ENCODE peak calls at places on chromosomes 16 and 17, in six cellular contexts. One of them, this sample, is unnamed.

GRCh38 chr16:27698266-27698665 is 148.3 kb downstream of the KATNIP start:
- DNase-seq in SW480: no peak
- DNase-seq in fibroblast of mammary gland: no peak
- DNase-seq in left cardiac atrium: no peak
- DNase-seq in stimulated activated CD8-positive, alpha-beta memory T cell treated with anti-CD3 and anti-CD28 coated beads, Interleukin-2, amount 100 ng/mL, for 1 hour: no peak
- DNase-seq in lower leg skin: peak
- DNase-seq in this sample: no peak

GRCh38 chr16:48534601-48535340 is 75.2 kb downstream of the N4BP1 start:
- DNase-seq in SW480: no peak
- DNase-seq in fibroblast of mammary gland: no peak
- DNase-seq in left cardiac atrium: no peak
- DNase-seq in stimulated activated CD8-positive, alpha-beta memory T cell treated with anti-CD3 and anti-CD28 coated beads, Interleukin-2, amount 100 ng/mL, for 1 hour: no peak
- DNase-seq in lower leg skin: no peak
- DNase-seq in this sample: no peak

GRCh38 chr17:35087731-35088646 is 24.5 kb upstream of the RFFL start:
- DNase-seq in SW480: peak
- DNase-seq in fibroblast of mammary gland: peak
- DNase-seq in left cardiac atrium: peak
- DNase-seq in stimulated activated CD8-positive, alpha-beta memory T cell treated with anti-CD3 and anti-CD28 coated beads, Interleukin-2, amount 100 ng/mL, for 1 hour: no peak
- DNase-seq in lower leg skin: no peak
- DNase-seq in this sample: no peak

GRCh38 chr16:83809092-83809491 is 1.3 kb downstream of the HSBP1 start:
- DNase-seq in SW480: no peak
- DNase-seq in fibroblast of mammary gland: no peak
- DNase-seq in left cardiac atrium: no peak
- DNase-seq in stimulated activated CD8-positive, alpha-beta memory T cell treated with anti-CD3 and anti-CD28 coated beads, Interleukin-2, amount 100 ng/mL, for 1 hour: no peak
- DNase-seq in lower leg skin: no peak
- DNase-seq in this sample: no peak

GRCh38 chr16:81526935-81527334 is 82.3 kb downstream of the CMIP start:
- DNase-seq in SW480: no peak
- DNase-seq in fibroblast of mammary gland: peak
- DNase-seq in left cardiac atrium: peak
- DNase-seq in stimulated activated CD8-positive, alpha-beta memory T cell treated with anti-CD3 and anti-CD28 coated beads, Interleukin-2, amount 100 ng/mL, for 1 hour: no peak
- DNase-seq in lower leg skin: no peak
- DNase-seq in this sample: no peak

GRCh38 chr16:80250376-80250775 is 290.4 kb upstream of the DYNLRB2 start:
- DNase-seq in SW480: no peak
- DNase-seq in fibroblast of mammary gland: no peak
- DNase-seq in left cardiac atrium: no peak
- DNase-seq in stimulated activated CD8-positive, alpha-beta memory T cell treated with anti-CD3 and anti-CD28 coated beads, Interleukin-2, amount 100 ng/mL, for 1 hour: no peak
- DNase-seq in lower leg skin: no peak
- DNase-seq in this sample: no peak

GRCh38 chr17:20189322-20189721 is 180.2 kb downstream of the SPECC1 start:
- DNase-seq in SW480: peak
- DNase-seq in fibroblast of mammary gland: peak
- DNase-seq in left cardiac atrium: no peak
- DNase-seq in stimulated activated CD8-positive, alpha-beta memory T cell treated with anti-CD3 and anti-CD28 coated beads, Interleukin-2, amount 100 ng/mL, for 1 hour: no peak
- DNase-seq in lower leg skin: no peak
- DNase-seq in this sample: no peak

GRCh38 chr17:63517825-63518534 is 5.2 kb upstream of the KCNH6 start:
- DNase-seq in SW480: no peak
- DNase-seq in fibroblast of mammary gland: no peak
- DNase-seq in left cardiac atrium: no peak
- DNase-seq in stimulated activated CD8-positive, alpha-beta memory T cell treated with anti-CD3 and anti-CD28 coated beads, Interleukin-2, amount 100 ng/mL, for 1 hour: no peak
- DNase-seq in lower leg skin: no peak
- DNase-seq in this sample: no peak

GRCh38 chr17:60416368-60416925 is 5.8 kb upstream of the CHCT1 start:
- DNase-seq in SW480: no peak
- DNase-seq in fibroblast of mammary gland: no peak
- DNase-seq in left cardiac atrium: no peak
- DNase-seq in stimulated activated CD8-positive, alpha-beta memory T cell treated with anti-CD3 and anti-CD28 coated beads, Interleukin-2, amount 100 ng/mL, for 1 hour: no peak
- DNase-seq in lower leg skin: no peak
- DNase-seq in this sample: no peak

GRCh38 chr17:65987988-65988387 is 203.9 kb downstream of the CEP112 start:
- DNase-seq in SW480: peak
- DNase-seq in fibroblast of mammary gland: peak
- DNase-seq in left cardiac atrium: no peak
- DNase-seq in stimulated activated CD8-positive, alpha-beta memory T cell treated with anti-CD3 and anti-CD28 coated beads, Interleukin-2, amount 100 ng/mL, for 1 hour: no peak
- DNase-seq in lower leg skin: no peak
- DNase-seq in this sample: peak

GRCh38 chr16:29765167-29766032 is 12.7 kb upstream of the ZG16 start:
- DNase-seq in SW480: peak
- DNase-seq in fibroblast of mammary gland: no peak
- DNase-seq in left cardiac atrium: no peak
- DNase-seq in stimulated activated CD8-positive, alpha-beta memory T cell treated with anti-CD3 and anti-CD28 coated beads, Interleukin-2, amount 100 ng/mL, for 1 hour: no peak
- DNase-seq in lower leg skin: no peak
- DNase-seq in this sample: no peak

GRCh38 chr17:67227488-67227887 is 17.5 kb downstream of the HELZ start:
- DNase-seq in SW480: no peak
- DNase-seq in fibroblast of mammary gland: no peak
- DNase-seq in left cardiac atrium: no peak
- DNase-seq in stimulated activated CD8-positive, alpha-beta memory T cell treated with anti-CD3 and anti-CD28 coated beads, Interleukin-2, amount 100 ng/mL, for 1 hour: no peak
- DNase-seq in lower leg skin: no peak
- DNase-seq in this sample: no peak

GRCh38 chr17:40547079-40547784 is 18.0 kb downstream of the CCR7 start:
- DNase-seq in SW480: peak
- DNase-seq in fibroblast of mammary gland: no peak
- DNase-seq in left cardiac atrium: peak
- DNase-seq in stimulated activated CD8-positive, alpha-beta memory T cell treated with anti-CD3 and anti-CD28 coated beads, Interleukin-2, amount 100 ng/mL, for 1 hour: peak
- DNase-seq in lower leg skin: peak
- DNase-seq in this sample: peak

GRCh38 chr16:67563708-67564468 is 1.6 kb downstream of the CTCF start:
- DNase-seq in SW480: peak
- DNase-seq in fibroblast of mammary gland: peak
- DNase-seq in left cardiac atrium: no peak
- DNase-seq in stimulated activated CD8-positive, alpha-beta memory T cell treated with anti-CD3 and anti-CD28 coated beads, Interleukin-2, amount 100 ng/mL, for 1 hour: no peak
- DNase-seq in lower leg skin: peak
- DNase-seq in this sample: peak

GRCh38 chr17:69732272-69732671 is 317.8 kb downstream of the MAP2K6 start:
- DNase-seq in SW480: no peak
- DNase-seq in fibroblast of mammary gland: peak
- DNase-seq in left cardiac atrium: no peak
- DNase-seq in stimulated activated CD8-positive, alpha-beta memory T cell treated with anti-CD3 and anti-CD28 coated beads, Interleukin-2, amount 100 ng/mL, for 1 hour: no peak
- DNase-seq in lower leg skin: no peak
- DNase-seq in this sample: no peak

GRCh38 chr17:58779446-58779845 is 23.8 kb downstream of the PPM1E start:
- DNase-seq in SW480: no peak
- DNase-seq in fibroblast of mammary gland: no peak
- DNase-seq in left cardiac atrium: no peak
- DNase-seq in stimulated activated CD8-positive, alpha-beta memory T cell treated with anti-CD3 and anti-CD28 coated beads, Interleukin-2, amount 100 ng/mL, for 1 hour: no peak
- DNase-seq in lower leg skin: no peak
- DNase-seq in this sample: no peak

GRCh38 chr16:1167276-1168107 is 14.6 kb downstream of the CACNA1H start:
- DNase-seq in SW480: peak
- DNase-seq in fibroblast of mammary gland: no peak
- DNase-seq in left cardiac atrium: no peak
- DNase-seq in stimulated activated CD8-positive, alpha-beta memory T cell treated with anti-CD3 and anti-CD28 coated beads, Interleukin-2, amount 100 ng/mL, for 1 hour: no peak
- DNase-seq in lower leg skin: no peak
- DNase-seq in this sample: no peak

GRCh38 chr17:79192503-79193500 is 118.2 kb downstream of the ENGASE start:
- DNase-seq in SW480: no peak
- DNase-seq in fibroblast of mammary gland: peak
- DNase-seq in left cardiac atrium: peak
- DNase-seq in stimulated activated CD8-positive, alpha-beta memory T cell treated with anti-CD3 and anti-CD28 coated beads, Interleukin-2, amount 100 ng/mL, for 1 hour: peak
- DNase-seq in lower leg skin: no peak
- DNase-seq in this sample: no peak

GRCh38 chr17:251531-251930 is 70.1 kb upstream of the DOC2B start:
- DNase-seq in SW480: no peak
- DNase-seq in fibroblast of mammary gland: no peak
- DNase-seq in left cardiac atrium: peak
- DNase-seq in stimulated activated CD8-positive, alpha-beta memory T cell treated with anti-CD3 and anti-CD28 coated beads, Interleukin-2, amount 100 ng/mL, for 1 hour: no peak
- DNase-seq in lower leg skin: peak
- DNase-seq in this sample: no peak

GRCh38 chr16:50530277-50531236 is 17.6 kb upstream of the NKD1 start:
- DNase-seq in SW480: peak
- DNase-seq in fibroblast of mammary gland: no peak
- DNase-seq in left cardiac atrium: no peak
- DNase-seq in stimulated activated CD8-positive, alpha-beta memory T cell treated with anti-CD3 and anti-CD28 coated beads, Interleukin-2, amount 100 ng/mL, for 1 hour: no peak
- DNase-seq in lower leg skin: peak
- DNase-seq in this sample: no peak

GRCh38 chr17:78642707-78643106 is 65.5 kb upstream of the DNAH17 start:
- DNase-seq in SW480: no peak
- DNase-seq in fibroblast of mammary gland: no peak
- DNase-seq in left cardiac atrium: no peak
- DNase-seq in stimulated activated CD8-positive, alpha-beta memory T cell treated with anti-CD3 and anti-CD28 coated beads, Interleukin-2, amount 100 ng/mL, for 1 hour: no peak
- DNase-seq in lower leg skin: no peak
- DNase-seq in this sample: no peak

GRCh38 chr16:54679531-54679930 is 251.1 kb upstream of the IRX5 start:
- DNase-seq in SW480: no peak
- DNase-seq in fibroblast of mammary gland: no peak
- DNase-seq in left cardiac atrium: no peak
- DNase-seq in stimulated activated CD8-positive, alpha-beta memory T cell treated with anti-CD3 and anti-CD28 coated beads, Interleukin-2, amount 100 ng/mL, for 1 hour: no peak
- DNase-seq in lower leg skin: no peak
- DNase-seq in this sample: no peak

GRCh38 chr17:80812362-80813088 is 179.1 kb upstream of the CHMP6 start:
- DNase-seq in SW480: no peak
- DNase-seq in fibroblast of mammary gland: no peak
- DNase-seq in left cardiac atrium: no peak
- DNase-seq in stimulated activated CD8-positive, alpha-beta memory T cell treated with anti-CD3 and anti-CD28 coated beads, Interleukin-2, amount 100 ng/mL, for 1 hour: no peak
- DNase-seq in lower leg skin: peak
- DNase-seq in this sample: no peak

GRCh38 chr16:6133009-6133408 is 1035.4 kb upstream of the EEF2KMT start:
- DNase-seq in SW480: no peak
- DNase-seq in fibroblast of mammary gland: no peak
- DNase-seq in left cardiac atrium: no peak
- DNase-seq in stimulated activated CD8-positive, alpha-beta memory T cell treated with anti-CD3 and anti-CD28 coated beads, Interleukin-2, amount 100 ng/mL, for 1 hour: no peak
- DNase-seq in lower leg skin: no peak
- DNase-seq in this sample: no peak

GRCh38 chr17:14429084-14429483 is 128.2 kb downstream of the HS3ST3B1 start:
- DNase-seq in SW480: no peak
- DNase-seq in fibroblast of mammary gland: no peak
- DNase-seq in left cardiac atrium: no peak
- DNase-seq in stimulated activated CD8-positive, alpha-beta memory T cell treated with anti-CD3 and anti-CD28 coated beads, Interleukin-2, amount 100 ng/mL, for 1 hour: no peak
- DNase-seq in lower leg skin: no peak
- DNase-seq in this sample: no peak

GRCh38 chr17:28547623-28548416 is 4.6 kb downstream of the UNC119 start:
- DNase-seq in SW480: peak
- DNase-seq in fibroblast of mammary gland: peak
- DNase-seq in left cardiac atrium: peak
- DNase-seq in stimulated activated CD8-positive, alpha-beta memory T cell treated with anti-CD3 and anti-CD28 coated beads, Interleukin-2, amount 100 ng/mL, for 1 hour: peak
- DNase-seq in lower leg skin: no peak
- DNase-seq in this sample: peak

GRCh38 chr17:77959926-77960521 is 1.5 kb downstream of the TNRC6C start:
- DNase-seq in SW480: peak
- DNase-seq in fibroblast of mammary gland: peak
- DNase-seq in left cardiac atrium: no peak
- DNase-seq in stimulated activated CD8-positive, alpha-beta memory T cell treated with anti-CD3 and anti-CD28 coated beads, Interleukin-2, amount 100 ng/mL, for 1 hour: no peak
- DNase-seq in lower leg skin: no peak
- DNase-seq in this sample: no peak

GRCh38 chr17:29613371-29613837 is 9.3 kb downstream of the CORO6 start:
- DNase-seq in SW480: no peak
- DNase-seq in fibroblast of mammary gland: peak
- DNase-seq in left cardiac atrium: peak
- DNase-seq in stimulated activated CD8-positive, alpha-beta memory T cell treated with anti-CD3 and anti-CD28 coated beads, Interleukin-2, amount 100 ng/mL, for 1 hour: peak
- DNase-seq in lower leg skin: peak
- DNase-seq in this sample: no peak

GRCh38 chr16:12625068-12625467 is 178.6 kb downstream of the CPPED1 start:
- DNase-seq in SW480: no peak
- DNase-seq in fibroblast of mammary gland: no peak
- DNase-seq in left cardiac atrium: no peak
- DNase-seq in stimulated activated CD8-positive, alpha-beta memory T cell treated with anti-CD3 and anti-CD28 coated beads, Interleukin-2, amount 100 ng/mL, for 1 hour: no peak
- DNase-seq in lower leg skin: no peak
- DNase-seq in this sample: no peak

GRCh38 chr17:17297217-17297616 is 6.0 kb upstream of the NT5M start:
- DNase-seq in SW480: no peak
- DNase-seq in fibroblast of mammary gland: peak
- DNase-seq in left cardiac atrium: no peak
- DNase-seq in stimulated activated CD8-positive, alpha-beta memory T cell treated with anti-CD3 and anti-CD28 coated beads, Interleukin-2, amount 100 ng/mL, for 1 hour: no peak
- DNase-seq in lower leg skin: no peak
- DNase-seq in this sample: no peak

GRCh38 chr16:88451586-88452484 is 1.2 kb upstream of the ZFPM1 start:
- DNase-seq in SW480: no peak
- DNase-seq in fibroblast of mammary gland: no peak
- DNase-seq in left cardiac atrium: no peak
- DNase-seq in stimulated activated CD8-positive, alpha-beta memory T cell treated with anti-CD3 and anti-CD28 coated beads, Interleukin-2, amount 100 ng/mL, for 1 hour: no peak
- DNase-seq in lower leg skin: no peak
- DNase-seq in this sample: no peak

GRCh38 chr16:6576646-6577045 is 756.0 kb upstream of the RBFOX1 start:
- DNase-seq in SW480: no peak
- DNase-seq in fibroblast of mammary gland: no peak
- DNase-seq in left cardiac atrium: no peak
- DNase-seq in stimulated activated CD8-positive, alpha-beta memory T cell treated with anti-CD3 and anti-CD28 coated beads, Interleukin-2, amount 100 ng/mL, for 1 hour: no peak
- DNase-seq in lower leg skin: no peak
- DNase-seq in this sample: no peak

GRCh38 chr16:73385701-73386100 is 337.8 kb upstream of the ZFHX3 start:
- DNase-seq in SW480: no peak
- DNase-seq in fibroblast of mammary gland: no peak
- DNase-seq in left cardiac atrium: no peak
- DNase-seq in stimulated activated CD8-positive, alpha-beta memory T cell treated with anti-CD3 and anti-CD28 coated beads, Interleukin-2, amount 100 ng/mL, for 1 hour: no peak
- DNase-seq in lower leg skin: no peak
- DNase-seq in this sample: no peak

This sample was measured in DMS 273 treated with DMSO at 0.1 percent for 48 hours.